ENCODE peak calls at places on chromosomes 7 and 10, in eight cellular contexts. X is kidney, A is right atrium auricular region, S is breast epithelium, F is GM06990, Z is A549, H is mammary epithelial cell, J is astrocyte of the cerebellum. E is an unnamed sample.

GRCh38 chr7:128737867-128738390 is 1.2 kb upstream of the CALU start:
- DNase-seq in X (no peak), A (no peak), S (no peak), F (no peak), Z (peak; percentile 31), H (peak; percentile 78), J (no peak), E (peak; percentile 39)

GRCh38 chr10:112000466-112000865 is 183.1 kb downstream of the GPAM start:
- DNase-seq in X (no peak), A (no peak), S (no peak), F (no peak), Z (no peak), H (no peak), J (no peak), E (no peak)

GRCh38 chr10:101489355-101489754 is 98.7 kb downstream of the POLL start:
- DNase-seq in X (no peak), A (no peak), S (no peak), F (no peak), Z (no peak), H (peak; percentile 24), J (no peak), E (peak; percentile 31)

GRCh38 chr7:142776206-142776844 is 5.6 kb downstream of the PRSS2 start:
- DNase-seq in X (no peak), A (no peak), S (no peak), F (no peak), Z (no peak), H (no peak), J (peak; percentile 92), E (peak; percentile 32)

GRCh38 chr10:42836771-42837468 is 54.3 kb downstream of the BMS1 start:
- DNase-seq in X (no peak), A (no peak), S (no peak), F (no peak), Z (peak; percentile 20), H (peak; percentile 32), J (no peak), E (no peak)

GRCh38 chr10:74432841-74433594 is 282.0 kb downstream of the ADK start:
- DNase-seq in X (no peak), A (no peak), S (no peak), F (no peak), Z (peak; percentile 18), H (peak; percentile 9), J (peak; percentile 12), E (peak; percentile 39)

GRCh38 chr7:142496545-142496991 is 238.7 kb upstream of the PRSS58 start:
- DNase-seq in X (no peak), A (no peak), S (no peak), F (no peak), Z (peak; percentile 39), H (peak; percentile 46), J (no peak), E (no peak)

GRCh38 chr7:32921896-32922295 is 30.3 kb upstream of the KBTBD2 start:
- DNase-seq in X (no peak), A (no peak), S (no peak), F (no peak), Z (no peak), H (no peak), J (no peak), E (no peak)

GRCh38 chr7:131111081-131111576 is 216.5 kb upstream of the MKLN1 start:
- DNase-seq in X (no peak), A (no peak), S (no peak), F (no peak), Z (peak; percentile 90), H (peak; percentile 36), J (no peak), E (peak; percentile 77)

GRCh38 chr7:87028636-87029035 is 30.8 kb downstream of the ELAPOR2 start:
- DNase-seq in X (no peak), A (no peak), S (no peak), F (no peak), Z (no peak), H (no peak), J (no peak), E (no peak)
- H3K4me3 ChIP-seq in X (no peak overlapping the region), A (no peak overlapping the region), S (no peak overlapping the region), F (no peak overlapping the region), Z (no peak overlapping the region), H (no peak overlapping the region), J (no peak overlapping the region), E (no peak overlapping the region)

DNA sequence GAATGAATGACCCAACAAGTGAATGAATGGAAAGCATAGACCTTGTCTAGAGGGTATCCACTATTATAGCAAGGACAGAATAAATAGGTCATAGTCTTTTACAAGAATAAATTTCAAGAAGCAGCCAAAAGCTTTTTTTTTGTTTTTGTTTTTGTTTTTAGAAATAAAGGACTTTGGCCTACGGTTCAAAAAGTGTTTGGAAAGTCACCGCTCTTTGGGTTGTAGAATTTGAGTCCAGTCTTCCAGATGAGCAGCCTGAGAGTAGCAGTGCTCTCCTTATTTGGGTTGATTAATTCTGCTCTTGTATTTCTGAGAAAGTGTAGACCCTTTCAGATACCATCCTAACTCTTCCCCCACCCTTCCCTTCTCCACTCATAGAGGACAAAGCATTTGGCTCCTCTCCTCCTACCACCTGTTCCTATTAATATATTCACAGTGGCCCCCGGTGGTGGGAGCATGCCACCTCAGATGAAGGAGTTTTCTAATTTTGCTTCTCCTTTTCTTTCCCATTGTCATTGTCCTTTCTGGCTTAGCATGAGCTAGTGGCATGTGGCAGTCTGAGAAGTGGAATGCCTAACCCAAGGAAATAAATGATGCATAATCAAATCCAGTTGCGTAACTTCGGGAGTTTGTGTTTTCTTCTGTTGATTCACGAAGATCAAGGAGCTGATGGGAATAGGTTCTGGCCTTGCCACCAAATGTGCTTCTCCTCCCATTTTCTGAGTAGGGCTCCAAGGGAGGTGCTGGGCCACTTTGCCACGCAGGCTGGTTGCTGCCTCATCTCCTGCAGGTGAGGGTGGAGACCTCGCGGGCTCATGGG is 114.7 kb downstream of the CHN2 start:
- DNase-seq in X (no peak), A (no peak), S (no peak), F (no peak), Z (no peak), H (no peak), J (no peak), E (no peak)
- TF ChIP-seq CTCF in X (no peak), A (no peak), S (no peak), F (no peak), Z (no peak), H (peak; percentile 13), J (peak; percentile 8), E (no peak)

GRCh38 chr7:110156511-110156910 is 934.4 kb upstream of the LRRN3 start:
- DNase-seq in X (no peak), A (no peak), S (no peak), F (no peak), Z (no peak), H (no peak), J (no peak), E (no peak)

GRCh38 chr7:110157631-110158362 is 933.1 kb upstream of the LRRN3 start:
- DNase-seq in X (no peak), A (no peak), S (no peak), F (no peak), Z (no peak), H (no peak), J (peak; percentile 11), E (no peak)
- H3K4me3 ChIP-seq in X (no peak overlapping the region), A (no peak overlapping the region), S (no peak overlapping the region), F (no peak overlapping the region), Z (no peak overlapping the region), H (no peak overlapping the region), J (no peak overlapping the region), E (no peak overlapping the region)

GRCh38 chr10:3119796-3120459 is 52.6 kb downstream of the PFKP start:
- DNase-seq in X (peak; percentile 59), A (no peak), S (no peak), F (no peak), Z (peak; percentile 56), H (no peak), J (no peak), E (no peak)
- TF ChIP-seq CTCF in X (no peak), A (peak; percentile 61), S (no peak), F (peak; percentile 55), Z (peak; percentile 50), H (peak; percentile 39), J (peak; percentile 67), E (peak; percentile 65)

GRCh38 chr7:44398953-44399574 is 73.7 kb upstream of the CAMK2B start:
- DNase-seq in X (no peak), A (no peak), S (no peak), F (no peak), Z (no peak), H (no peak), J (no peak), E (no peak)

GRCh38 chr7:44402401-44403096 is 77.2 kb upstream of the CAMK2B start:
- DNase-seq in X (no peak), A (no peak), S (no peak), F (no peak), Z (no peak), H (no peak), J (no peak), E (no peak)

GRCh38 chr7:44398506-44398905 is 73.1 kb upstream of the CAMK2B start:
- DNase-seq in X (peak; percentile 66), A (peak; percentile 63), S (no peak), F (no peak), Z (no peak), H (no peak), J (no peak), E (no peak)

GRCh38 chr7:44401692-44402091 is 76.3 kb upstream of the CAMK2B start:
- DNase-seq in X (no peak), A (no peak), S (no peak), F (no peak), Z (no peak), H (no peak), J (no peak), E (no peak)

DNA sequence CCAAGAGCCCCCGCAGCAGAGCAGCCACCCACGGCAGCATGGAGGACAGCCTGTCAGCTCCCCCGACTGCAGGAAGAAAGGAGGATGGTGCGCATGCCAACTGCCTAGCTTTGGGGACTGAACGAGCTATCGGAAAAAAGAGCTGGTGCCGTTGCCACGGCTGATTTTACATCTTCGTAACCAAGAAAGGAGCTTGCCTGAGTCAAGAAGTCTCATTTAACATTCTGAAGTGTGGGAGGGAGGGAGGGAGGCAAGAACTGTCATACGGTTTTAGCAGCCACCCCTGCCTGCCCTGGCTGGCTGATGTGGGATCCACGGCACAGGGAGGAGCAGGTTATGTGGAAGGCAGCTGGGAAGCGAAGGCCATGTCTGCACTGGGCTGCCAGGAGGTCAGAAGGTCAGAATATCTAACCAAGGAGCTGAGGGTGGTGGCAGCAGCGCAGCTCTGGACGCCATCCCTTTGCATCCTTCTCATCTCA is 74.7 kb upstream of the CAMK2B start:
- DNase-seq in X (peak; percentile 45), A (no peak), S (no peak), F (no peak), Z (no peak), H (no peak), J (no peak), E (no peak)
- H3K4me3 ChIP-seq in X (no peak overlapping the region), A (no peak overlapping the region), S (no peak overlapping the region), F (no peak overlapping the region), Z (no peak overlapping the region), H (no peak overlapping the region), J (no peak overlapping the region), E (no peak overlapping the region)

DNA sequence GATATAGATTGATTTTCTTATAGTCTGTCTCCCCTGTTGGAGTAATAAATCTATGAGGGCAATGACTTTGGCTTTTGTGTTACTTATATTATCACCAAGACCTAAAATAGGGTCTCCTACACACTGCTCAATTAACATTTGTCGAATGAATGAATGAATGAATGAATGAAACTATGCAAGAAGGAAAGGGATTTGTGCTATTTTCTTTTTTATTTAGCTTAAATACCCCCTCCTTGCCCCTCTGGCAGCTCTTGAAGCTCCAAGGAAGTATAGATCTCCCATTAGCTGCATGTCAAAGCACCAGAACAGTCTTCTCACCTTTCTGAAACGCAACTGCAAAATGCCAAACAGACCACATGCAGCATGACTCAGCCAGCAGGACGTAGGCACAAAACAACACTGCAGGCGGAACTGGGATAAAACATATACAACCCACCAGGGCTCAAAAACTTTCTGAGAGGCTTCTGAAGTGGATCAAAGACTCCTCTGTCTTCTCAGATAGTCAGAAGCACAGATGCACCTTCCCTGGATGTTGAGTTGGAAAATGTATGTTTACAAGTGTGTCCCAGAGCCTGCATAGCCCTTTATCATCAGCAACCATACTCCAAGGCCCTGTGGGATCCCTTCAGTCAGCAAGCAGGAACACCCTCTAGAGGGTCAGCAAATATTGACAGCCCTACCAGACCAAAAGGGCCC is 187.8 kb downstream of the NPSR1 start:
- DNase-seq in X (no peak), A (no peak), S (no peak), F (no peak), Z (peak; percentile 26), H (peak; percentile 30), J (no peak), E (no peak)
- TF ChIP-seq CTCF in X (no peak), A (no peak), S (no peak), F (no peak), Z (no peak), H (no peak), J (no peak), E (no peak)

E was measured in AG09309.